ENCODE peak calls at places on chromosomes 12 and 14, in seven cellular contexts. V is H1, S is HCT116, W is GM23338, X is GM12878, F is SK-N-MC, Q is HepG2. R is an unnamed sample.

GRCh38 chr14:58133739-58134138 is 18.3 kb downstream of the ARMH4 start:
- DNase-seq in V (no peak), S (no peak), W (no peak), X (no peak), F (no peak), Q (no peak), R (no peak)

GRCh38 chr14:23573384-23573783 is 5.2 kb downstream of the JPH4 start:
- DNase-seq in V (no peak), S (no peak), W (no peak), X (no peak), F (no peak), Q (no peak), R (no peak)

GRCh38 chr14:92848941-92849340 is 54.8 kb downstream of the GOLGA5 start:
- DNase-seq in V (no peak), S (no peak), W (no peak), X (no peak), F (no peak), Q (no peak), R (peak; percentile 96)

GRCh38 chr12:105018001-105018400 is 31.9 kb downstream of the NOPCHAP1 start:
- DNase-seq in V (no peak), S (no peak), W (no peak), X (no peak), F (no peak), Q (no peak), R (no peak)

GRCh38 chr14:76084374-76084773 is 67.3 kb upstream of the GPATCH2L start:
- DNase-seq in V (no peak), S (no peak), W (peak; percentile 40), X (no peak), F (no peak), Q (no peak), R (no peak)

GRCh38 chr12:39236994-39237393 is 205.9 kb downstream of the KIF21A start:
- DNase-seq in V (no peak), S (no peak), W (no peak), X (no peak), F (no peak), Q (no peak), R (peak; percentile 3)

GRCh38 chr12:32586390-32586789 is 92.7 kb upstream of the DNM1L start:
- DNase-seq in V (no peak), S (no peak), W (no peak), X (no peak), F (no peak), Q (no peak), R (peak; percentile 96)

GRCh38 chr12:93448796-93449195 is 7.0 kb upstream of the UBE2N start:
- DNase-seq in V (no peak), S (no peak), W (no peak), X (no peak), F (no peak), Q (peak; percentile 35), R (no peak)

GRCh38 chr14:22849212-22849819 is 12.9 kb downstream of the MMP14 start:
- DNase-seq in V (no peak), S (no peak), W (peak; percentile 48), X (no peak), F (no peak), Q (no peak), R (no peak)

GRCh38 chr12:28742791-28743190 is 406.3 kb upstream of the FAR2 start:
- DNase-seq in V (no peak), S (no peak), W (no peak), X (no peak), F (no peak), Q (no peak), R (no peak)

GRCh38 chr14:47674148-47674545 is 1.3 kb downstream of the MDGA2 start:
- DNase-seq in V (peak; percentile 64), S (no peak), W (peak; percentile 55), X (no peak), F (no peak), Q (no peak), R (no peak)

GRCh38 chr12:62879691-62880090 is 55.3 kb downstream of the PPM1H start:
- DNase-seq in V (no peak), S (no peak), W (no peak), X (no peak), F (no peak), Q (no peak), R (no peak)

GRCh38 chr14:92645841-92646478 is 102.5 kb downstream of the LGMN start:
- DNase-seq in V (no peak), S (no peak), W (no peak), X (no peak), F (no peak), Q (no peak), R (no peak)

GRCh38 chr14:100747021-100747586 is 20.4 kb downstream of the DLK1 start:
- DNase-seq in V (no peak), S (peak; percentile 45), W (no peak), X (no peak), F (no peak), Q (peak; percentile 55), R (no peak)

GRCh38 chr12:9135903-9136310 is 20.2 kb upstream of the A2M start:
- DNase-seq in V (no peak), S (no peak), W (no peak), X (no peak), F (no peak), Q (peak; percentile 98), R (no peak)

GRCh38 chr12:124588689-124589318 is 21.4 kb upstream of the NCOR2 start:
- DNase-seq in V (no peak), S (no peak), W (no peak), X (no peak), F (no peak), Q (no peak), R (peak; percentile 75)

GRCh38 chr14:90812109-90812508 is 4.1 kb downstream of the TTC7B start:
- DNase-seq in V (no peak), S (no peak), W (no peak), X (no peak), F (no peak), Q (no peak), R (no peak)

GRCh38 chr14:95480109-95480886 is 36.2 kb downstream of the SYNE3 start:
- DNase-seq in V (no peak), S (no peak), W (no peak), X (no peak), F (no peak), Q (no peak), R (no peak)

DNA sequence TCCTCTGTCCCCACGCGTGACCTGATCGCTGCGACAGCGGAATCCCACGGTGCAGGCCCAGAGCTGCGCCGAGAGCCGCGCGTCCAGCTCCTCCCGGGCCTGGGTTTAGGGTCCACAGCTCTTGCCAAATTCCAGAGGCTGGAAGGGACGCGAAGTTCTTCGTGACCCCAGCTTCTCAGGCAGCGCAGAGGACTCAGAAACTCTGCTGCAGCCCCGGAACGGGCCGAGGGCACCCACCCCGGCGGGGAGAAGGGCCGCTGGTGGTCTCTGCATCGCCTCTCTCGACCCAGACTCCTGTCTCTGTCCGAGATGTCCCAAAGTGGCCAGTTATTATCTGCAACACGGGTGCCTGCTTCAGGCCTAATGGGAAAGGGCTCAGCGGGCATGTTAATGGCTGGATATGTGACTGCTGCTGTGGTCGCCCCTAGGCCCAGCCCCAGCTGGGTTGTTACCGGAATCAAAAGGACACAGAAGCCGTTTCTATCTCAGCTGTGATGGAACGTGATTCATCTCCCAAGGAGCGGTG is 236.4 kb downstream of the VRK1 start:
- DNase-seq in V (peak; percentile 70), S (no peak), W (peak; percentile 48), X (no peak), F (no peak), Q (no peak), R (no peak)
- TF ChIP-seq EZH2 in V (peak; percentile 73), S (no peak), W (no peak), X (no peak), F (no peak), Q (no peak), R (no peak)

GRCh38 chr12:2384029-2384386 is 331.2 kb downstream of the CACNA1C start:
- DNase-seq in V (no peak), S (no peak), W (no peak), X (no peak), F (no peak), Q (no peak), R (no peak)
- TF ChIP-seq POLR2AphosphoS5 in V (no peak), S (no peak), W (no peak), X (no peak), F (no peak), Q (no peak), R (no peak)

DNA sequence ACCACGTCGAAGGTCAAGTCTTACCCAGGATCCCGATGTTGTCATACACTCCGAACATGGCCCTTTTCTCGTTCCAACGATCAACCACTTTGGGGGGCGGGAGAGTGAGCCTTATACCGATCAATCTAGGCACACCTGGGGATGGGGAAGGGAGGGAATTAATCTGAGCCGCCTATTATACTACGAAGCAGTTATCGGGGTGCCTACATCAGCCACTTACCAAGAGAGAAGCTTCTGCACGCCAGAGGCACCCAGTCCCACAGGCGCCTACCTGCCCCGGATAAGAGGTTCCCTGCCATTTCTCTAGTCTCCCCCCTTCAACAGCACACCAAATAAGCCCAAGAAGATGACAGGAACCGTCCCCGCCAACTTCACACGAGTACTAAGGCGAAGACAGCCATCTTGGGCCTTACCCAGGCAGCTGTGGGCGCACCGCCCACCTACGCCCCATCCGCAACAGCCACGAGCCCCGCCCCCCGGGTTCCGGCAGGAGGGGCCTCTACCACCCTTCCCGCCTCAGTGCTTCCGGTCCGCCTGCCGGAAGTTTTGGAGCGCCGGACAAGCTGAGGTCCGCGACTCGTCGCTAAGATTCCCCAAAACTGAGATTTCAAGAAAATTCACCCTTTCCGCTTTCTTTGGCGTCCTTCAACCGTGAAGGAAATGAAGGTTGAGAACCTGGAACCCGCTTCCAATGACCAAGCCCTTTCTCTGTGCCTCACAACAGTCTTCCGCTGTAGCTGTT is at the start of gene MRPL51:
- DNase-seq in V (peak; percentile 98), S (peak; percentile 87), W (peak; percentile 99), X (peak; percentile 72), F (peak; percentile 84), Q (peak; percentile 90), R (peak; percentile 94)
- TF ChIP-seq EZH2 in V (no peak), S (no peak), W (no peak), X (no peak), F (no peak), Q (no peak), R (no peak)

GRCh38 chr14:21248338-21248737 is 20.9 kb downstream of the HNRNPC start:
- DNase-seq in V (no peak), S (no peak), W (no peak), X (no peak), F (no peak), Q (no peak), R (no peak)

GRCh38 chr14:21255385-21256101 is 13.7 kb downstream of the HNRNPC start:
- DNase-seq in V (no peak), S (no peak), W (no peak), X (no peak), F (no peak), Q (no peak), R (peak; percentile 18)

GRCh38 chr14:21252149-21252548 is 17.1 kb downstream of the HNRNPC start:
- DNase-seq in V (no peak), S (no peak), W (no peak), X (no peak), F (no peak), Q (no peak), R (no peak)

GRCh38 chr14:21248739-21249411 is 20.4 kb downstream of the HNRNPC start:
- DNase-seq in V (no peak), S (no peak), W (no peak), X (no peak), F (no peak), Q (no peak), R (no peak)

GRCh38 chr14:21251215-21251614 is 18.0 kb downstream of the HNRNPC start:
- DNase-seq in V (no peak), S (no peak), W (no peak), X (no peak), F (no peak), Q (no peak), R (no peak)
- TF ChIP-seq POLR2AphosphoS5 in V (peak; percentile 32), S (no peak), W (no peak), X (peak; percentile 73), F (no peak), Q (peak; percentile 44), R (no peak)